ENCODE peak calls at places on chromosomes 12 and 14, in six cellular contexts. L, F, R, H, O and A are unnamed samples.
A peak's percentile ranks its signal among the peaks of the same experiment; 100 is the strongest.

GRCh38 chr12:72028966-72029365 is 90.3 kb downstream of the TPH2 start:
- DNase-seq in R (no peak), L (no peak), O (no peak), H (no peak), F (no peak), A (no peak)

GRCh38 chr14:76772300-76773187 is 11.3 kb downstream of the VASH1 start:
- DNase-seq in O (no peak), H (peak; percentile 79), L (no peak), F (no peak), R (no peak), A (no peak)

GRCh38 chr12:51371295-51371953 is 19.8 kb downstream of the GALNT6 start:
- DNase-seq in F (no peak), O (peak; percentile 80), L (peak; percentile 84), R (peak; percentile 71), H (no peak), A (peak; percentile 89)

GRCh38 chr12:52636592-52637258 is 15.3 kb downstream of the KRT2 start:
- DNase-seq in H (peak; percentile 38), R (no peak), O (no peak), F (no peak), L (no peak), A (no peak)

GRCh38 chr12:114783176-114783575 is 99.2 kb upstream of the TBX3 start:
- DNase-seq in R (no peak), F (no peak), O (no peak), H (no peak), L (no peak), A (no peak)

GRCh38 chr14:104190396-104191000 is 52.1 kb downstream of the KIF26A start:
- DNase-seq in O (no peak), H (no peak), R (no peak), L (no peak), F (no peak), A (no peak)

GRCh38 chr14:25049559-25050493 is at the start of gene STXBP6:
- DNase-seq in O (peak; percentile 37), H (peak; percentile 17), F (no peak), L (peak; percentile 65), R (no peak), A (no peak)

GRCh38 chr14:102554835-102555819 is 37.3 kb upstream of the RCOR1 start:
- DNase-seq in O (peak; percentile 29), R (no peak), H (no peak), F (no peak), L (no peak), A (no peak)

GRCh38 chr14:96215845-96216244 is 11.2 kb downstream of the BDKRB2 start:
- DNase-seq in H (no peak), F (no peak), O (no peak), R (no peak), L (no peak), A (no peak)

GRCh38 chr14:103563089-103563620 is 395 bp downstream of the COA8 start:
- DNase-seq in O (no peak), H (peak; percentile 70), R (peak; percentile 42), L (peak; percentile 57), F (no peak), A (no peak)

GRCh38 chr12:108801736-108802665 is 55.4 kb downstream of the SSH1 start:
- DNase-seq in F (no peak), O (no peak), L (no peak), R (no peak), H (no peak), A (no peak)

GRCh38 chr12:66120477-66120876 is 10.1 kb downstream of the LLPH start:
- DNase-seq in R (no peak), O (no peak), L (no peak), H (no peak), F (no peak), A (no peak)

DNA sequence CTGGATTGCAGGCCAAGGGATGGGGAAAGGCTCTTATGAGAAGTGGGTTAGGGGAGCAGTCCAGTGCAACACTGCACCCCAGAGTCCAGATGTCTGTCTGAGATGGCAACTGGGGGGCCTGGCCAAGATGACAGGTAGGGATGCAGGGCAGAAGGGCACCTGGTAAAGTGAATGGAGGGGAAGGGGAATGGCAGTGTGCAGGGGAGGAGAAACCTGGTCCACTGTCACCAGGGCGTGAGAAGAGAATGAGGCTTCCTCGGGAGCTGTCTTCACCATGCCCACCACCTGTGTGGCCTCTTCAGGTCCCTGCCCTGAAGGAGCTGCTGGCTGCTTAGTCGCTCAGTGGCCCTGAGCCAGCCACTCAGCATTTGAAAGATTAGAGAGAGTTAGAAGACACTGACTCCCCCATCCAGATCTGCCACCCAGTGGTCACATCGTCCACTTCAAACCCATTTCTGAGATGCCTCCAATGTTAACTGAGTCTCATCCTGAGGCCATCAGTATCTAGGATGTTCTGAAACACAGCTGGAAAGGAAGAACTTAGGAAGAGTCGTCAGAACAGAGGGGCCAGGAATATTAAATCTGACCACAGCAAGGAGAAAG is 57.3 kb downstream of the PLEKHG3 start:
- DNase-seq in L (no peak), F (no peak), O (no peak), R (no peak), H (no peak), A (no peak)
- TF ChIP-seq CTCF in L (no peak), F (peak; percentile 9), O (peak; percentile 21), R (peak; percentile 38), H (no peak), A (peak; percentile 8)

GRCh38 chr12:116188581-116188980 is 88.9 kb downstream of the MED13L start:
- DNase-seq in R (no peak), H (no peak), L (no peak), O (no peak), F (no peak), A (no peak)
- TF ChIP-seq SIN3A in R (no peak), H (no peak), L (no peak), O (no peak), F (no peak), A (no peak)

GRCh38 chr14:84643438-84643837 is 886.5 kb upstream of the FLRT2 start:
- DNase-seq in F (no peak), H (no peak), L (no peak), R (no peak), O (no peak), A (no peak)
- TF ChIP-seq REST in F (no peak), H (no peak), L (no peak), R (no peak), O (no peak), A (no peak)

DNA sequence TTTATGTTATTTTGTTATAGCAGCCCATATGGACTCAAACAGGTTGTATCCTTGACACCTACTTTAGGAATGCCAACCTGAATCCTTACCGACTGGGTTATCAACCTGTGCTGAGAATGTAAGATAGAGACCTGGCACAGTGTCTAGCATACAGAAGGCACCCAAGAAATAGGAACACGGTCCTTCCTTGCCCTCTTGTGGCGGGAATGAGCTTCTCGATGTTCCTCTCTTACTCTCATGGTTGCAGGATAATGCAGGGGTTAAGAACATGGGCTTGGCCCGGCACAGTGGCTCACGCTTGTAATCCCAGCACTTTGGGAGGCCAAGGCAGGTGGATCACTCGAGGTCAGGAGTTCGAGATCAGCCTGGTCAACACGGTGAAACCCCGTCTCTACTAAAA is 6.5 kb downstream of the C12orf43 start:
- DNase-seq in H (no peak), F (no peak), L (peak; percentile 49), O (no peak), R (peak; percentile 54), A (no peak)
- TF ChIP-seq CTCF in H (peak; percentile 48), F (no peak), L (peak; percentile 81), O (peak; percentile 55), R (peak; percentile 66), A (peak; percentile 81)

GRCh38 chr14:66539034-66539433 is 31.1 kb downstream of the GPHN start:
- DNase-seq in R (no peak), H (no peak), O (peak; percentile 10), F (peak; percentile 16), L (no peak), A (no peak)

GRCh38 chr14:66540038-66540437 is 32.1 kb downstream of the GPHN start:
- DNase-seq in H (no peak), R (no peak), F (no peak), O (no peak), L (no peak), A (no peak)

GRCh38 chr14:66541627-66542026 is 33.7 kb downstream of the GPHN start:
- DNase-seq in H (no peak), L (no peak), O (no peak), F (no peak), R (no peak), A (no peak)

GRCh38 chr14:66543996-66544395 is 36.0 kb downstream of the GPHN start:
- DNase-seq in O (no peak), H (no peak), F (no peak), R (no peak), L (no peak), A (no peak)
- TF ChIP-seq SIN3A in O (no peak), H (no peak), F (no peak), R (no peak), L (no peak), A (no peak)